ENCODE peak calls at places on chromosomes 7 and 10, in four cellular contexts. I is Peyer's patch, J is pancreas, L is mesendoderm. C is an unnamed sample.

GRCh38 chr7:92723205-92723604 is 113.2 kb downstream of the CDK6 start:
- DNase-seq in I (no peak), L (peak), J (no peak), C (no peak)

GRCh38 chr7:97313900-97314299 is 196.4 kb downstream of the SDHAF3 start:
- DNase-seq in I (no peak), L (peak), J (no peak), C (no peak)

GRCh38 chr7:98165827-98166667 is 45.2 kb upstream of the BHLHA15 start:
- DNase-seq in J (peak), L (peak), I (peak), C (peak)

GRCh38 chr7:14836006-14836405 is 66.5 kb downstream of the DGKB start:
- DNase-seq in J (no peak), I (no peak), L (no peak), C (no peak)

GRCh38 chr10:72254891-72255568 is 18.7 kb upstream of the DDIT4 start:
- DNase-seq in J (peak), I (peak), L (peak), C (peak)

GRCh38 chr7:135374736-135375135 is 135.2 kb downstream of the CNOT4 start:
- DNase-seq in I (no peak), J (no peak), L (no peak), C (no peak)

GRCh38 chr10:4443419-4443818 is 382.6 kb upstream of the AKR1E2 start:
- DNase-seq in J (no peak), I (no peak), L (no peak), C (no peak)

GRCh38 chr10:16887565-16887964 is 70.3 kb upstream of the RSU1 start:
- DNase-seq in L (no peak), I (no peak), J (no peak), C (no peak)

GRCh38 chr7:137977173-137977572 is 24.7 kb downstream of the CREB3L2 start:
- DNase-seq in J (no peak), I (no peak), L (no peak), C (no peak)

GRCh38 chr7:132655071-132655761 is 78.9 kb upstream of the PLXNA4 start:
- DNase-seq in L (peak), J (no peak), I (no peak), C (peak)

GRCh38 chr10:3179174-3179573 is 6.6 kb upstream of the PITRM1 start:
- DNase-seq in J (no peak), I (no peak), L (no peak), C (no peak)

GRCh38 chr10:119671381-119671780 is 20.2 kb downstream of the BAG3 start:
- DNase-seq in I (no peak), J (no peak), L (no peak), C (no peak)

GRCh38 chr10:17109475-17110207 is 20.0 kb downstream of the CUBN start:
- DNase-seq in I (no peak), L (no peak), J (no peak), C (no peak)

GRCh38 chr10:122010405-122011050 is 21.6 kb downstream of the TACC2 start:
- DNase-seq in L (no peak), J (no peak), I (no peak), C (no peak)

GRCh38 chr7:113562242-113562641 is 356.6 kb downstream of the PPP1R3A start:
- DNase-seq in I (no peak), J (no peak), L (no peak), C (no peak)

GRCh38 chr10:133393401-133394063 is 425 bp upstream of the MTG1 start:
- DNase-seq in J (no peak), I (no peak), L (no peak), C (no peak)

GRCh38 chr10:58384095-58384494 is 1.1 kb upstream of the TFAM start:
- DNase-seq in I (no peak), L (no peak), J (no peak), C (no peak)

GRCh38 chr7:85776691-85777363 is 590.0 kb upstream of the SEMA3D start:
- DNase-seq in I (no peak), J (no peak), L (no peak), C (no peak)

DNA sequence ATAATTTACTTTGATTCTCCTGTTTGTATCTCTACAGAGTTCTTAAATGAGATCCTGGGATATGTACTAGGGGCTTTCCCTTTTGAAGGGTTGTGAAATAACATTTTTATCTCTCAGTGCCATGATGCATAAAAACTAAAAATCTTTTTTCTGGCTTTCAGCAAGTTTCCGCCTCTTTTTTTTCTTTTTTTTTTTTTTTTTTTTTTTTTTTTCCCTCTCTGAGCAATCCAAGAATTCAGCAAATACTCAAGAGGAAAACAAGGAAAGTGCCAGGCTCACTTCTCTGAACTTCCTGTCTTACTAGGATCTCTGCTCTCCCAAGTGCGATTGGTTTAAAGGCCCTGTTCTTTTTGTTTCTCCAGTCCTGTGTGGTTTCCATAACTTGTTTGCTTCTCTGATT is 79.9 kb downstream of the HYCC1 start:
- DNase-seq in L (peak), J (no peak), I (no peak), C (no peak)
- H3K27ac ChIP-seq in L (no peak), J (no peak), I (no peak), C (no peak)

DNA sequence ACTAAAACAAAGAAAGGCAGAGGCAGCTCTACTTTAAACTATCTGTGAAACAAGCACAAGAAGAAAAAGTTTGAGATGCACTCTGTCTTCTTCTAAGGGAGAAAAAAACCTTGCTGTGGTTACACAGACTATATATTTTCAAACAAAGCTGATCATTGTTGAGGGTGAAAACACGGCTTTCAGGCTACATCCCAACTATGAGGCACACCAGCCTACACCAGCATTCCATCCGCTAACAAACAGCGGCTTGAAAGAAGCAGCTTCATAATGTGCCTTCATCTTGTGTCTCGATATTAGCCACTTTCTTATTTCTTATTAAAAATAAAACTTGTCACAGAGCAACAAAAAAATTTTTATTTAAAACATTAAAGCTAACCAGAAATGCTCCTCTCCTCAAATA is 79.1 kb downstream of the USP6NL start:
- DNase-seq in I (no peak), L (no peak), J (no peak), C (no peak)
- H3K27ac ChIP-seq in I (no peak), L (no peak), J (no peak), C (no peak)

GRCh38 chr10:79125092-79125491 is 56.3 kb downstream of the ZMIZ1 start:
- DNase-seq in L (no peak), J (no peak), I (no peak), C (no peak)
- H3K27ac ChIP-seq in L (no peak), J (no peak), I (no peak), C (no peak)

GRCh38 chr7:107579546-107579880 is 533 bp upstream of the BCAP29 start:
- DNase-seq in L (no peak), I (no peak), J (no peak), C (no peak)

GRCh38 chr7:107581387-107582013 is 1.5 kb downstream of the BCAP29 start:
- DNase-seq in I (no peak), L (no peak), J (no peak), C (no peak)

GRCh38 chr7:107582906-107583305 is 2.9 kb downstream of the BCAP29 start:
- DNase-seq in L (no peak), I (no peak), J (no peak), C (no peak)

GRCh38 chr7:107579881-107580715 is at the start of gene BCAP29:
- DNase-seq in L (peak), I (peak), J (peak), C (peak)

DNA sequence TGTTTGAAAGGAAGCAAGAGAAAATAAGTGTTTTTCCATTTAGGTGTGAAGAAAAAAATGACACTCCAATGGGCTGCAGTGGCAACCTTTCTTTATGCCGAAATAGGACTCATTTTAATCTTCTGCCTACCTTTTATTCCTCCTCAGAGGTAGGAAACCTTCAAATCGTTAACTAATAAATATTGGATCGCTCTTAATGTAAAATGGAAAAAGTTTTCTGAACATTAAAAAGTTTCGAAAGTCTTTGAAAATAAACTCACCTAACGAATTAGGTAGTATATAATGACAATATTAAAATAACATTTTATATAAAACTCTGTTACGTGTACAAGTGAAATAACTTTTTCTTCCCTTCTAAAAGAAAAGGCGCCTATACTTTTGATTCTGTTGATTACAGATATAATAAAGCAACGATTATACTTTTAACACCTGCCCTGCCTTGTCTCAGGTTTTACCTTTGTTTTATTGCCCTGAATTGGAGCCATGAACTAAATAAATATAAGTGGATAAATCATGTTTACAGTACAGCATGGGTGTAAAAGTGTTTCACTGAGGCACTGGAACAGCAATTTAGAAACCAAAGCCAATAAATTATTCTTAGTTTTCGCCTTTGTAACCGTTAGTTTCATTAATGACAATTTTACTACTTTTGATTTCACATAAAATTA is 804 bp downstream of the BCAP29 start:
- DNase-seq in J (no peak), L (no peak), I (no peak), C (no peak)
- H3K27ac ChIP-seq in J (peak), L (peak), I (peak), C (peak)

DNA sequence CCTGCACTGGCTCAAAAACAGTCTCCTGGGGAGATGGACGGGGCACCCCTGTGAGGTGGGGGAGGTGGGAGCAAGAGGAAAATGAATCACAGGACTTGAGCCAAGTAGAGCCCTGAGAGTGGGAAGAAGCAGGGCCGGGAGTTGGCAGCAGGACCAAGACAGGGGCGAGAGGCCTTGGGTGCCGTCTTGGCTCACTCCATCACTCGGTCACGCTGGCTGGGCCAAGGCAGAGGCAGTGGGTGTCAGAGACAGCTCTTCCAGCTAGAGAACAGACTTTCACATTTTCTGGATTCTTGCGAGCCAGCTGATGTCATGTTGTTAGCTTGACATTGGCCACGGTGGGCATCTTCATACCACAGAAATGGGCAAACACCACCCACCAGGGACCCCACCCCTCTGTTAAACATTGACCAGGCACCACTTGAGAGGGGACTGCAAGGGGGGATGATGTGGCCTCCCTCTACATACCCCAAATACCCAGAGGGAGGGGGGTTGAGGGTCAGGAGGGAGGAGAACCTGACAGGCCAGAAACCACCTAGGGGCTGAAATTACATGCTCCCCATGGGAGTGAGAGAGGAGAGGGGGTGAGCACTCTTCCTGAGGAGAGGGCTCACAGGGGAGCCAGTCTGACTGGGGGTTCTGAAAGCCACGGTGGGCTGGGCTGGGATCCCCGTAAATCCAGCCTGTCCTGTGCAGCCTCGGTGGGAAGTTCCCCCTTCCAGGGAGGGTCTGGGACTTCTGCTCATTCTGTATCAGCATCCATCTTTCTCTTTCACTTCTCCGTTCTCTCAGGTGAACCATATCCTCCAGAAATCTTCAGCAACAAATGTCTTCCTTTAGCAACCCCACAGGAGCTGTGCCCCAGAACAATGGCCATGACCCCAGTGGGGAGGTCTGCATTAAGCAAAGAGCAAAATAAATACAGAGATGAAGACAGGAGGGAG is 19.6 kb downstream of the CAMK2B start:
- DNase-seq in L (no peak), I (peak), J (no peak), C (peak)
- H3K27ac ChIP-seq in L (no peak), I (no peak), J (no peak), C (no peak)

DNA sequence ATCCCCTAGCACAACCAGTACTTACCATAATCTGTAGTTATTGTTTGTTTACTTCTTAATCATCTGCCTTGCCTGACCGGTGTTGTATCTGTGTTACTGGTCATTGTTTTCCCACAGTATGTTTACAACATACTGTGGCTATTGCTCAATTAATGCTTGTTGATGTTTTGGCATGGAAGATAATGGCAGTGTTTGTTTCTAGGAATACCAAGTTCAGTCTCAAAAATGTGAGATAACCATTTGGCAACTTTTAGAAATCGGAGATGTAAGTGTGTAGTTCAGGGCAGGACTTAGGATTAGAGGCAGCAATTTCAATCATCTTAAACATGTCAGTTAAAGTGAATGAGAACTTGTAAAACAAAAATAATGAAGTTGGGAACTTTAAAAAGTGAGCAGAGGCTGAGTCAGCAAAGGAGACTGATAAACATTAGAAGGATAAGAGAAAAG is 8.2 kb downstream of the MINDY3 start:
- DNase-seq in I (no peak), J (no peak), L (no peak), C (no peak)
- H3K27ac ChIP-seq in I (no peak), J (no peak), L (no peak), C (no peak)

GRCh38 chr7:64312826-64313225 is 935 bp upstream of the ZNF736 start:
- DNase-seq in L (no peak), J (no peak), I (no peak), C (no peak)

GRCh38 chr7:64310426-64310825 is 3.3 kb upstream of the ZNF736 start:
- DNase-seq in I (no peak), L (no peak), J (no peak), C (no peak)

GRCh38 chr7:64308019-64308275 is 5.8 kb upstream of the ZNF736 start:
- DNase-seq in L (no peak), I (no peak), J (no peak), C (no peak)

GRCh38 chr7:64314493-64315020 is 796 bp downstream of the ZNF736 start:
- DNase-seq in J (no peak), L (no peak), I (no peak), C (no peak)

GRCh38 chr7:64313740-64314491 is at the start of gene ZNF736:
- DNase-seq in I (peak), L (peak), J (peak), C (peak)
- H3K27ac ChIP-seq in I (peak), L (no peak), J (peak), C (peak)

GRCh38 chr10:102648269-102648888 is 4.1 kb downstream of the TRIM8 start:
- DNase-seq in J (no peak), I (no peak), L (no peak), C (no peak)
- H3K27ac ChIP-seq in J (peak), I (peak), L (no peak), C (peak)

C was measured in colonic mucosa.